ENCODE peak calls at places on chromosomes 3 and 15, in eight cellular contexts. D is RCC 7860; N is ovary; T is non-pigmented ciliary epithelial cell; R is sigmoid colon; C is CD4-positive, alpha-beta T cell; E is progenitor cell of endocrine pancreas; F is hippocampal formation. Y is an unnamed sample.

GRCh38 chr3:124783696-124784095 is 53.4 kb downstream of the UMPS start:
- DNase-seq in D (no peak), N (no peak), T (no peak), R (no peak), C (no peak), E (no peak), F (no peak), Y (no peak)

GRCh38 chr15:89802986-89803820 is 11.4 kb downstream of the ANPEP start:
- DNase-seq in D (no peak), N (no peak), T (no peak), R (no peak), C (no peak), E (no peak), F (no peak), Y (no peak)

GRCh38 chr3:169334994-169335393 is 328.5 kb downstream of the MECOM start:
- DNase-seq in D (no peak), N (no peak), T (no peak), R (no peak), C (no peak), E (no peak), F (no peak), Y (no peak)

GRCh38 chr3:87236093-87236492 is 9.0 kb downstream of the CHMP2B start:
- DNase-seq in D (no peak), N (no peak), T (no peak), R (no peak), C (no peak), E (no peak), F (no peak), Y (no peak)

GRCh38 chr15:69668963-69669362 is 216.3 kb downstream of the RPLP1 start:
- DNase-seq in D (no peak), N (no peak), T (no peak), R (no peak), C (no peak), E (no peak), F (no peak), Y (no peak)

GRCh38 chr15:58046467-58046866 is 19.0 kb downstream of the ALDH1A2 start:
- DNase-seq in D (no peak), N (no peak), T (no peak), R (no peak), C (no peak), E (no peak), F (no peak), Y (no peak)

GRCh38 chr3:36866358-36866757 is 78.5 kb downstream of the TRANK1 start:
- DNase-seq in D (no peak), N (no peak), T (no peak), R (no peak), C (no peak), E (no peak), F (no peak), Y (no peak)

GRCh38 chr15:29676961-29677402 is 145.3 kb downstream of the TJP1 start:
- DNase-seq in D (peak), N (no peak), T (no peak), R (no peak), C (no peak), E (no peak), F (no peak), Y (no peak)

GRCh38 chr3:15899438-15899837 is 101.7 kb upstream of the ANKRD28 start:
- DNase-seq in D (peak), N (no peak), T (no peak), R (no peak), C (no peak), E (no peak), F (no peak), Y (no peak)

GRCh38 chr15:49627407-49627877 is 6.6 kb downstream of the DTWD1 start:
- DNase-seq in D (peak), N (no peak), T (peak), R (no peak), C (no peak), E (no peak), F (no peak), Y (no peak)

GRCh38 chr3:121651684-121652083 is 9.0 kb downstream of the HCLS1 start:
- DNase-seq in D (no peak), N (no peak), T (no peak), R (no peak), C (no peak), E (no peak), F (no peak), Y (peak)

GRCh38 chr3:156432563-156432962 is 122.4 kb downstream of the SSR3 start:
- DNase-seq in D (no peak), N (no peak), T (no peak), R (no peak), C (no peak), E (no peak), F (no peak), Y (no peak)

GRCh38 chr15:71807691-71808091 is 2.7 kb upstream of the NR2E3 start:
- DNase-seq in D (peak), N (no peak), T (no peak), R (no peak), C (no peak), E (no peak), F (no peak), Y (no peak)

GRCh38 chr3:32285910-32286309 is 47.4 kb downstream of the CMTM8 start:
- DNase-seq in D (no peak), N (no peak), T (no peak), R (no peak), C (no peak), E (no peak), F (no peak), Y (no peak)

GRCh38 chr3:193816656-193817311 is 223.8 kb downstream of the OPA1 start:
- DNase-seq in D (no peak), N (peak), T (no peak), R (peak), C (no peak), E (no peak), F (peak), Y (no peak)

GRCh38 chr15:47339800-47340575 is 377.3 kb upstream of the SEMA6D start:
- DNase-seq in D (no peak), N (no peak), T (no peak), R (no peak), C (no peak), E (no peak), F (no peak), Y (no peak)

GRCh38 chr3:46660543-46661523 is 32.6 kb downstream of the ALS2CL start:
- DNase-seq in D (no peak), N (no peak), T (no peak), R (peak), C (no peak), E (no peak), F (no peak), Y (no peak)

GRCh38 chr3:138114988-138115971 is at the start of gene DZIP1L:
- DNase-seq in D (peak), N (peak), T (no peak), R (peak), C (peak), E (peak), F (peak), Y (peak)

GRCh38 chr3:114668099-114668498 is 374.3 kb downstream of the TIGIT start:
- DNase-seq in D (no peak), N (no peak), T (no peak), R (no peak), C (no peak), E (no peak), F (no peak), Y (no peak)

GRCh38 chr15:62850791-62851291 is 191.7 kb upstream of the TPM1 start:
- DNase-seq in D (peak), N (no peak), T (peak), R (no peak), C (no peak), E (no peak), F (no peak), Y (no peak)

GRCh38 chr15:29913528-29914135 is 91.4 kb upstream of the TJP1 start:
- DNase-seq in D (no peak), N (no peak), T (peak), R (no peak), C (no peak), E (no peak), F (no peak), Y (peak)

GRCh38 chr3:129182390-129183180 is 1.1 kb downstream of the CNBP start:
- DNase-seq in D (no peak), N (no peak), T (no peak), R (no peak), C (no peak), E (no peak), F (no peak), Y (no peak)

GRCh38 chr3:180755553-180755952 is 76.3 kb upstream of the CCDC39 start:
- DNase-seq in D (no peak), N (no peak), T (no peak), R (no peak), C (no peak), E (no peak), F (no peak), Y (no peak)

GRCh38 chr15:43249236-43249635 is 17.5 kb downstream of the TGM5 start:
- DNase-seq in D (no peak), N (no peak), T (no peak), R (no peak), C (no peak), E (no peak), F (no peak), Y (no peak)

GRCh38 chr3:133292251-133292650 is 107.6 kb upstream of the BFSP2 start:
- DNase-seq in D (no peak), N (no peak), T (no peak), R (no peak), C (no peak), E (no peak), F (no peak), Y (no peak)

GRCh38 chr3:127697531-127698240 is 24.9 kb downstream of the ABTB1 start:
- DNase-seq in D (peak), N (peak), T (no peak), R (peak), C (peak), E (no peak), F (peak), Y (peak)

GRCh38 chr3:58391156-58391865 is 42.3 kb downstream of the PDHB start:
- DNase-seq in D (no peak), N (no peak), T (no peak), R (no peak), C (no peak), E (no peak), F (no peak), Y (no peak)

GRCh38 chr3:128950223-128950938 is 43.5 kb downstream of the CFAP92 start:
- DNase-seq in D (no peak), N (no peak), T (no peak), R (no peak), C (no peak), E (no peak), F (no peak), Y (peak)

Y was measured in NCI-H1930.